ENCODE peak calls at places on chromosome 1, in four cellular contexts. D, B, A and O are unnamed samples.

GRCh38 chr1:217004776-217005436 is 281.7 kb upstream of the ESRRG start:
- DNase-seq in D (no peak), A (no peak), B (no peak), O (no peak)

GRCh38 chr1:245045087-245045881 is 109.5 kb upstream of the KIF26B start:
- DNase-seq in B (no peak), A (no peak), D (peak; percentile 98), O (peak; percentile 94)

GRCh38 chr1:30822966-30823581 is 65.5 kb upstream of the LAPTM5 start:
- DNase-seq in D (no peak), B (no peak), A (no peak), O (no peak)

GRCh38 chr1:165696625-165697100 is 1.7 kb downstream of the ALDH9A1 start:
- DNase-seq in D (no peak), B (no peak), A (no peak), O (no peak)

GRCh38 chr1:233269656-233270055 is 25.9 kb downstream of the PCNX2 start:
- DNase-seq in B (no peak), A (no peak), D (no peak), O (no peak)

GRCh38 chr1:162230096-162230495 is 146.6 kb downstream of the SPATA46 start:
- DNase-seq in D (no peak), B (peak; percentile 24), A (no peak), O (peak; percentile 84)

GRCh38 chr1:208577381-208577905 is 333.3 kb upstream of the PLXNA2 start:
- DNase-seq in D (no peak), A (no peak), B (no peak), O (no peak)

GRCh38 chr1:31102501-31102950 is 37.0 kb upstream of the PUM1 start:
- DNase-seq in D (no peak), A (no peak), B (no peak), O (no peak)

GRCh38 chr1:76006234-76006633 is 68.3 kb upstream of the ST6GALNAC3 start:
- DNase-seq in A (no peak), B (no peak), D (no peak), O (no peak)

GRCh38 chr1:115238336-115239147 is 99.5 kb downstream of the NGF start:
- DNase-seq in B (no peak), A (no peak), D (no peak), O (no peak)

GRCh38 chr1:210252621-210253041 is 20.0 kb downstream of the SERTAD4 start:
- DNase-seq in A (no peak), B (no peak), D (no peak), O (no peak)

GRCh38 chr1:53560572-53561487 is 101.6 kb downstream of the DMRTB1 start:
- DNase-seq in B (no peak), A (no peak), D (no peak), O (no peak)

GRCh38 chr1:191959856-191960255 is 198.4 kb upstream of the RGS18 start:
- DNase-seq in A (no peak), D (no peak), B (no peak), O (no peak)

GRCh38 chr1:165886193-165886592 is 58.8 kb downstream of the UCK2 start:
- DNase-seq in B (no peak), D (no peak), A (no peak), O (no peak)

GRCh38 chr1:80059940-80060339 is 1053.4 kb upstream of the ADGRL4 start:
- DNase-seq in A (no peak), B (no peak), D (no peak), O (no peak)

GRCh38 chr1:151165281-151165737 is 393 bp downstream of the LYSMD1 start:
- DNase-seq in B (no peak), A (peak; percentile 70), D (peak; percentile 19), O (no peak)

GRCh38 chr1:93322349-93322748 is 23.4 kb upstream of the DR1 start:
- DNase-seq in D (no peak), B (no peak), A (no peak), O (no peak)

GRCh38 chr1:186574951-186575747 is 105.1 kb downstream of the PTGS2 start:
- DNase-seq in A (no peak), B (no peak), D (no peak), O (no peak)

GRCh38 chr1:115189814-115190541 is 100.7 kb upstream of the TSPAN2 start:
- DNase-seq in A (no peak), B (peak; percentile 56), D (no peak), O (no peak)

GRCh38 chr1:192506741-192507155 is 68.8 kb upstream of the RGS1 start:
- DNase-seq in D (peak; percentile 33), A (no peak), B (peak; percentile 23), O (peak; percentile 35)

GRCh38 chr1:226798427-226799411 is 59.6 kb upstream of the ITPKB start:
- DNase-seq in D (no peak), B (no peak), A (peak; percentile 40), O (no peak)

GRCh38 chr1:70528591-70529333 is 117.7 kb downstream of the CTH start:
- DNase-seq in B (peak; percentile 12), D (peak; percentile 13), A (peak; percentile 33), O (peak; percentile 67)

GRCh38 chr1:242004751-242005495 is 6.0 kb upstream of the MAP1LC3C start:
- DNase-seq in A (no peak), D (no peak), B (no peak), O (no peak)

GRCh38 chr1:6378096-6378746 is 15.3 kb downstream of the ACOT7 start:
- DNase-seq in A (peak; percentile 69), B (no peak), D (no peak), O (no peak)

GRCh38 chr1:77794550-77794949 is 15.1 kb downstream of the MIGA1 start:
- DNase-seq in B (no peak), D (no peak), A (no peak), O (no peak)

GRCh38 chr1:157542676-157543075 is 9.6 kb downstream of the FCRL5 start:
- DNase-seq in A (no peak), D (no peak), B (no peak), O (no peak)

GRCh38 chr1:32947669-32948068 is 16.9 kb downstream of the RNF19B start:
- DNase-seq in D (no peak), B (no peak), A (no peak), O (no peak)

GRCh38 chr1:30005972-30006619 is 717.3 kb downstream of the MATN1 start:
- DNase-seq in D (no peak), A (no peak), B (peak; percentile 32), O (no peak)

GRCh38 chr1:54028306-54029251 is 10.6 kb upstream of the LDLRAD1 start:
- DNase-seq in A (no peak), D (peak; percentile 80), B (no peak), O (no peak)

GRCh38 chr1:234433563-234434285 is 45.3 kb downstream of the TARBP1 start:
- DNase-seq in D (no peak), A (peak; percentile 50), B (no peak), O (no peak)

GRCh38 chr1:21189906-21190500 is 13.3 kb upstream of the EIF4G3 start:
- DNase-seq in A (no peak), B (no peak), D (no peak), O (no peak)

GRCh38 chr1:111743679-111744101 is 4.5 kb upstream of the INKA2 start:
- DNase-seq in D (no peak), B (no peak), A (no peak), O (no peak)

GRCh38 chr1:28450561-28450960 is 55.3 kb upstream of the RCC1 start:
- DNase-seq in B (no peak), A (no peak), D (no peak), O (no peak)

GRCh38 chr1:209434631-209435217 is 148.8 kb upstream of the CAMK1G start:
- DNase-seq in D (no peak), B (no peak), A (no peak), O (no peak)

GRCh38 chr1:67803380-67804279 is 29.6 kb downstream of the GNG12 start:
- DNase-seq in D (no peak), A (no peak), B (no peak), O (no peak)

GRCh38 chr1:147496571-147496970 is 44.7 kb upstream of the BCL9 start:
- DNase-seq in D (peak; percentile 6), A (peak; percentile 28), B (peak; percentile 19), O (no peak)

GRCh38 chr1:222263791-222264190 is 284.1 kb downstream of the HHIPL2 start:
- DNase-seq in A (no peak), B (no peak), D (no peak), O (no peak)

GRCh38 chr1:1892763-1893120 is 1.9 kb upstream of the GNB1 start:
- DNase-seq in A (no peak), D (no peak), B (no peak), O (no peak)

GRCh38 chr1:1891349-1892078 is 627 bp upstream of the GNB1 start:
- DNase-seq in A (peak; percentile 96), D (peak; percentile 42), B (peak; percentile 15), O (peak; percentile 75)

GRCh38 chr1:1890506-1891348 is at the start of gene GNB1:
- DNase-seq in D (peak; percentile 70), B (peak; percentile 72), A (peak; percentile 92), O (peak; percentile 87)

GRCh38 chr1:1893291-1893985 is 2.6 kb upstream of the GNB1 start:
- DNase-seq in A (no peak), D (no peak), B (no peak), O (no peak)

GRCh38 chr1:1892079-1892762 is 1.3 kb upstream of the GNB1 start:
- DNase-seq in B (no peak), D (no peak), A (no peak), O (no peak)
- TF ChIP-seq JUND in B (no peak), D (no peak), A (no peak), O (no peak)

DNA sequence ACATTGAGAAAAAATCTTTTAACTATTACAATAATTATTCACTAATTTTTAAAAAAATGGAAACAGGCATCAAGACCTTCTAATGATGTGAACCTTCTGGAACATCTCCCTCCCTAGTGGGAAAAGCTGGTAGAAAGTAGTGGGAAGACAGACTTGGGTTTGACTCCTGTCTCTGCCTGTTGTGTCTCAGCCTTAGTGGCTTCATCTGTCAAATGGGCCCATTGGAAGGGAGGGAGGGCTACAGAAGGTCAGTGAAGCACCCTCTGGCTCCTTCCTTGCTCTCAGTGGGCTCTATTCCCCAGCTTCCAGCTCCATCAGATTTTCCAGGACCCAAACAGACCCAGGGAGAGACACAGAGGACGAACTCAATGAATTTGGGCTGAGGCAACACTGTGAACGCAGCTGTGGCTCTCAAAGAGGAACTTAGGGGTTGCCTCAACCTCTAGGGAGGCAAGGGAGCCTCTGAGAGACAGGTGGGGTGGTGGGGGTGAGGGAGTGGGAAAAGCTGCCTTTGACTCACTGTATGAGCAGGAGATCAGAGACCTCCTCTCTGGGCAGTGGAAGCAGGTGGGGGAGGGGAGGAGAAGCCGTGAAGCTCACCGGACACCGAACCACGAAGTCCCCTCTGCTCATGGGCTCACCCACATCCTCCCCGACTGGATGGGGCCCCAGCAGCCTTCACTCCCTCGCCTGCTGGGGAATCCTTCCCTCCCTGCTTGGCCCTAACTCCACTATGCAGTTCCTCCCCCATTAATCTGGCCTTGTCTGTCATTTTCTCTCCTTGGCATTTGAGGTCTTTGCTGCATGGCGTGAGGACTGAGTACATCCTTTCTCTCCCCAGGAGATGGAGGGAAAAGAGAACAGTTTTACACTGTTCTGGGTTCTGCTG is 4.5 kb downstream of the CNR2 start:
- DNase-seq in D (no peak), B (no peak), A (peak; percentile 56), O (no peak)
- TF ChIP-seq JUND in D (no peak), B (no peak), A (peak; percentile 13), O (no peak)

GRCh38 chr1:167518331-167518700 is at the start of gene CD247:
- DNase-seq in A (no peak), D (no peak), B (no peak), O (no peak)
- TF ChIP-seq JUND in A (no peak), D (no peak), B (no peak), O (no peak)

GRCh38 chr1:110196917-110197782 is 13.0 kb upstream of the KCNC4 start:
- DNase-seq in D (peak; percentile 42), B (peak; percentile 38), A (peak; percentile 93), O (peak; percentile 76)
- TF ChIP-seq JUND in D (no peak), B (no peak), A (no peak), O (no peak)

GRCh38 chr1:89190017-89190416 is 8.7 kb downstream of the GBP4 start:
- DNase-seq in B (no peak), D (no peak), A (no peak), O (no peak)
- TF ChIP-seq JUND in B (no peak), D (no peak), A (no peak), O (no peak)